ENCODE peak calls at places on chromosome 5, in nine cellular contexts. E is activated CD4-positive, CD25-positive, alpha-beta regulatory T cell; O is HFFc6; F is NCI-H524; J is fibroblast of mammary gland; U is hepatocyte; T is MM.1S; V is stimulated activated CD4-positive, alpha-beta T cell treated with anti-CD3 and anti-CD28 coated beads, TNF-alpha, amount 100 ng/mL, for 24 hours; N is CD8-positive, alpha-beta memory T cell. K is an unnamed sample.

GRCh38 chr5:154309361-154309725 is 118.8 kb downstream of the GALNT10 start:
- DNase-seq in E (no peak), O (peak; percentile 80), F (no peak), J (peak; percentile 22), U (no peak), T (no peak), V (no peak), N (no peak), K (peak; percentile 76)

GRCh38 chr5:91042856-91043255 is 340.3 kb downstream of the ARRDC3 start:
- DNase-seq in E (no peak), O (no peak), F (no peak), J (no peak), U (no peak), T (peak; percentile 32), V (no peak), N (no peak), K (no peak)

GRCh38 chr5:173736923-173737412 is 120.5 kb upstream of the BOD1 start:
- DNase-seq in E (no peak), O (no peak), F (no peak), J (no peak), U (peak; percentile 84), T (no peak), V (no peak), N (no peak), K (no peak)

GRCh38 chr5:150404121-150404990 is 8.4 kb downstream of the CD74 start:
- DNase-seq in E (no peak), O (no peak), F (no peak), J (no peak), U (no peak), T (no peak), V (no peak), N (no peak), K (no peak)

GRCh38 chr5:1513326-1514026 is 10.3 kb downstream of the LPCAT1 start:
- DNase-seq in E (no peak), O (no peak), F (no peak), J (no peak), U (no peak), T (peak; percentile 23), V (no peak), N (peak; percentile 1), K (no peak)

GRCh38 chr5:170614071-170614490 is 110.3 kb downstream of the KCNIP1 start:
- DNase-seq in E (no peak), O (no peak), F (peak; percentile 94), J (no peak), U (no peak), T (no peak), V (no peak), N (no peak), K (no peak)

GRCh38 chr5:174775071-174775470 is 50.7 kb downstream of the MSX2 start:
- DNase-seq in E (no peak), O (no peak), F (no peak), J (no peak), U (no peak), T (no peak), V (no peak), N (no peak), K (no peak)

GRCh38 chr5:91382530-91383026 is 539 bp downstream of the ARRDC3 start:
- DNase-seq in E (no peak), O (no peak), F (peak; percentile 65), J (peak; percentile 61), U (peak; percentile 58), T (peak; percentile 68), V (no peak), N (peak; percentile 8), K (no peak)

K was measured in iris pigment epithelial cell.